ENCODE peak calls at places on chromosomes 3 and 15, in four cellular contexts. One of them, this sample, is unnamed.

GRCh38 chr3:65489253-65489652 is 549.5 kb downstream of the MAGI1 start:
- DNase-seq in HepG2: no peak
- DNase-seq in Daoy: no peak
- DNase-seq in NCI-H1092: no peak
- DNase-seq in this sample: no peak

GRCh38 chr15:80242132-80242769 is 9.8 kb downstream of the CTXND1 start:
- DNase-seq in HepG2: peak
- DNase-seq in Daoy: peak
- DNase-seq in NCI-H1092: no peak
- DNase-seq in this sample: peak

GRCh38 chr3:112395166-112395894 is 62.4 kb downstream of the CD200 start:
- DNase-seq in HepG2: no peak
- DNase-seq in Daoy: no peak
- DNase-seq in NCI-H1092: no peak
- DNase-seq in this sample: no peak

GRCh38 chr3:122940628-122941086 is 86.9 kb downstream of the SEMA5B start:
- DNase-seq in HepG2: no peak
- DNase-seq in Daoy: no peak
- DNase-seq in NCI-H1092: no peak
- DNase-seq in this sample: no peak

GRCh38 chr3:8937064-8938020 is 25.9 kb downstream of the RAD18 start:
- DNase-seq in HepG2: peak
- DNase-seq in Daoy: peak
- DNase-seq in NCI-H1092: no peak
- DNase-seq in this sample: peak

GRCh38 chr3:55017876-55018275 is 90.0 kb upstream of the LRTM1 start:
- DNase-seq in HepG2: no peak
- DNase-seq in Daoy: no peak
- DNase-seq in NCI-H1092: no peak
- DNase-seq in this sample: no peak

GRCh38 chr15:77631790-77632551 is 741 bp downstream of the LINGO1 start:
- DNase-seq in HepG2: no peak
- DNase-seq in Daoy: no peak
- DNase-seq in NCI-H1092: no peak
- DNase-seq in this sample: no peak

GRCh38 chr3:133130168-133130567 is 92.0 kb downstream of the TMEM108 start:
- DNase-seq in HepG2: no peak
- DNase-seq in Daoy: peak
- DNase-seq in NCI-H1092: no peak
- DNase-seq in this sample: no peak

GRCh38 chr3:72907131-72907697 is 19.4 kb downstream of the GXYLT2 start:
- DNase-seq in HepG2: no peak
- DNase-seq in Daoy: no peak
- DNase-seq in NCI-H1092: no peak
- DNase-seq in this sample: no peak

GRCh38 chr3:169432692-169433432 is 230.7 kb downstream of the MECOM start:
- DNase-seq in HepG2: no peak
- DNase-seq in Daoy: peak
- DNase-seq in NCI-H1092: no peak
- DNase-seq in this sample: peak

GRCh38 chr3:63857311-63857710 is 6.3 kb downstream of the THOC7 start:
- DNase-seq in HepG2: no peak
- DNase-seq in Daoy: no peak
- DNase-seq in NCI-H1092: no peak
- DNase-seq in this sample: no peak

GRCh38 chr3:11954312-11954934 is 49.8 kb upstream of the SYN2 start:
- DNase-seq in HepG2: no peak
- DNase-seq in Daoy: peak
- DNase-seq in NCI-H1092: peak
- DNase-seq in this sample: no peak

GRCh38 chr15:22961661-22962221 is 18.4 kb downstream of the CYFIP1 start:
- DNase-seq in HepG2: no peak
- DNase-seq in Daoy: no peak
- DNase-seq in NCI-H1092: no peak
- DNase-seq in this sample: no peak

GRCh38 chr3:97301114-97301513 is 463.4 kb upstream of the ARL6 start:
- DNase-seq in HepG2: no peak
- DNase-seq in Daoy: no peak
- DNase-seq in NCI-H1092: no peak
- DNase-seq in this sample: no peak

GRCh38 chr3:52387481-52387880 is 57.4 kb downstream of the SEMA3G start:
- DNase-seq in HepG2: no peak
- DNase-seq in Daoy: no peak
- DNase-seq in NCI-H1092: no peak
- DNase-seq in this sample: no peak

GRCh38 chr3:53254810-53255359 is 937 bp downstream of the TKT start:
- DNase-seq in HepG2: no peak
- DNase-seq in Daoy: peak
- DNase-seq in NCI-H1092: no peak
- DNase-seq in this sample: peak

GRCh38 chr3:179837374-179837773 is 184.5 kb downstream of the USP13 start:
- DNase-seq in HepG2: no peak
- DNase-seq in Daoy: no peak
- DNase-seq in NCI-H1092: no peak
- DNase-seq in this sample: no peak

GRCh38 chr15:74382004-74382816 is 14.8 kb upstream of the CYP11A1 start:
- DNase-seq in HepG2: peak
- DNase-seq in Daoy: peak
- DNase-seq in NCI-H1092: peak
- DNase-seq in this sample: peak

GRCh38 chr3:9422712-9423424 is 25.5 kb downstream of the SETD5 start:
- DNase-seq in HepG2: peak
- DNase-seq in Daoy: peak
- DNase-seq in NCI-H1092: peak
- DNase-seq in this sample: peak

GRCh38 chr3:14369675-14370669 is 32.4 kb upstream of the SLC6A6 start:
- DNase-seq in HepG2: peak
- DNase-seq in Daoy: no peak
- DNase-seq in NCI-H1092: no peak
- DNase-seq in this sample: peak

GRCh38 chr3:27279153-27279552 is 90.0 kb downstream of the NEK10 start:
- DNase-seq in HepG2: no peak
- DNase-seq in Daoy: no peak
- DNase-seq in NCI-H1092: no peak
- DNase-seq in this sample: peak

GRCh38 chr3:102207173-102207572 is 227.6 kb upstream of the ZPLD1 start:
- DNase-seq in HepG2: no peak
- DNase-seq in Daoy: no peak
- DNase-seq in NCI-H1092: no peak
- DNase-seq in this sample: no peak

GRCh38 chr3:33980252-33980651 is 181.8 kb downstream of the PDCD6IP start:
- DNase-seq in HepG2: peak
- DNase-seq in Daoy: peak
- DNase-seq in NCI-H1092: no peak
- DNase-seq in this sample: peak

GRCh38 chr15:66294157-66294931 is 976 bp downstream of the DIS3L start:
- DNase-seq in HepG2: peak
- DNase-seq in Daoy: peak
- DNase-seq in NCI-H1092: peak
- DNase-seq in this sample: peak

GRCh38 chr3:18047052-18047451 is 304.6 kb upstream of the TBC1D5 start:
- DNase-seq in HepG2: no peak
- DNase-seq in Daoy: no peak
- DNase-seq in NCI-H1092: no peak
- DNase-seq in this sample: no peak

GRCh38 chr3:170809975-170810357 is 60.0 kb downstream of the RPL22L1 start:
- DNase-seq in HepG2: no peak
- DNase-seq in Daoy: peak
- DNase-seq in NCI-H1092: no peak
- DNase-seq in this sample: peak

GRCh38 chr3:149356044-149356592 is 21.3 kb downstream of the TM4SF1 start:
- DNase-seq in HepG2: peak
- DNase-seq in Daoy: no peak
- DNase-seq in NCI-H1092: no peak
- DNase-seq in this sample: peak

GRCh38 chr3:66991478-66991877 is 6.6 kb upstream of the KBTBD8 start:
- DNase-seq in HepG2: no peak
- DNase-seq in Daoy: peak
- DNase-seq in NCI-H1092: no peak
- DNase-seq in this sample: no peak

GRCh38 chr3:151225040-151225975 is 22.3 kb upstream of the GPR171 start:
- DNase-seq in HepG2: no peak
- DNase-seq in Daoy: no peak
- DNase-seq in NCI-H1092: no peak
- DNase-seq in this sample: no peak

GRCh38 chr15:61644550-61644949 is 415.4 kb upstream of the RORA start:
- DNase-seq in HepG2: no peak
- DNase-seq in Daoy: no peak
- DNase-seq in NCI-H1092: no peak
- DNase-seq in this sample: no peak

This sample was measured in HT-29.